ENCODE peak calls at places on chromosomes 16 and 17, in nine cellular contexts. R, V, Q, A, D, B, S, K and E are unnamed samples.

GRCh38 chr17:1979182-1979980 is 45.8 kb downstream of the RTN4RL1 start:
- DNase-seq in R (no peak), V (no peak), Q (no peak), A (no peak), D (no peak), B (no peak), S (no peak), K (no peak), E (no peak)

GRCh38 chr17:6496636-6497441 is 52.6 kb downstream of the PIMREG start:
- DNase-seq in R (peak; percentile 55), V (no peak), Q (no peak), A (no peak), D (no peak), B (no peak), S (no peak), K (no peak), E (no peak)

GRCh38 chr17:237406-237955 is 56.0 kb upstream of the DOC2B start:
- DNase-seq in R (no peak), V (no peak), Q (no peak), A (no peak), D (no peak), B (no peak), S (no peak), K (no peak), E (peak; percentile 81)

GRCh38 chr16:29029168-29029994 is 44.5 kb downstream of the LAT start:
- DNase-seq in R (peak; percentile 38), V (no peak), Q (peak; percentile 98), A (peak; percentile 91), D (peak; percentile 86), B (no peak), S (peak; percentile 50), K (peak; percentile 68), E (peak; percentile 45)

GRCh38 chr16:49587051-49587450 is 213.4 kb downstream of the C16orf78 start:
- DNase-seq in R (no peak), V (no peak), Q (no peak), A (no peak), D (no peak), B (no peak), S (no peak), K (no peak), E (peak; percentile 53)

GRCh38 chr17:40323731-40324650 is 15.0 kb downstream of the RARA start:
- DNase-seq in R (no peak), V (peak; percentile 59), Q (no peak), A (no peak), D (peak; percentile 35), B (no peak), S (no peak), K (no peak), E (peak; percentile 93)

GRCh38 chr16:27326738-27327585 is 13.2 kb downstream of the IL4R start:
- DNase-seq in R (peak; percentile 47), V (peak; percentile 78), Q (peak; percentile 93), A (peak; percentile 97), D (peak; percentile 88), B (peak; percentile 95), S (no peak), K (peak; percentile 85), E (peak; percentile 96)

GRCh38 chr17:50976951-50977472 is 110.9 kb upstream of the TOB1 start:
- DNase-seq in R (no peak), V (no peak), Q (no peak), A (no peak), D (no peak), B (no peak), S (no peak), K (no peak), E (no peak)

GRCh38 chr16:67868290-67868689 is 4.6 kb upstream of the EDC4 start:
- DNase-seq in R (no peak), V (no peak), Q (no peak), A (no peak), D (no peak), B (no peak), S (no peak), K (no peak), E (no peak)

GRCh38 chr17:38430316-38430715 is 2.1 kb downstream of the ARHGAP23 start:
- DNase-seq in R (no peak), V (no peak), Q (no peak), A (no peak), D (no peak), B (no peak), S (no peak), K (no peak), E (no peak)

GRCh38 chr16:88507231-88507743 is 54.2 kb downstream of the ZFPM1 start:
- DNase-seq in R (no peak), V (no peak), Q (no peak), A (peak; percentile 54), D (peak; percentile 7), B (no peak), S (no peak), K (no peak), E (no peak)

GRCh38 chr16:56807011-56807675 is 57.9 kb upstream of the SLC12A3 start:
- DNase-seq in R (no peak), V (no peak), Q (no peak), A (no peak), D (peak; percentile 70), B (no peak), S (no peak), K (no peak), E (no peak)

GRCh38 chr16:72901012-72901411 is 146.9 kb downstream of the ZFHX3 start:
- DNase-seq in R (no peak), V (no peak), Q (no peak), A (no peak), D (no peak), B (no peak), S (no peak), K (no peak), E (no peak)

GRCh38 chr17:43170766-43171681 is at the start of gene NBR1:
- DNase-seq in R (peak; percentile 90), V (peak; percentile 98), Q (peak; percentile 97), A (peak; percentile 99), D (peak; percentile 93), B (peak; percentile 98), S (peak; percentile 94), K (peak; percentile 97), E (peak; percentile 99)
- TF ChIP-seq CTCF in R (no peak), V (no peak), Q (peak; percentile 39), A (no peak), D (no peak), B (peak; percentile 25), S (peak; percentile 26), K (no peak), E (no peak)

GRCh38 chr16:54283735-54284318 is 2.8 kb downstream of the IRX3 start:
- DNase-seq in R (peak; percentile 19), V (no peak), Q (no peak), A (peak; percentile 67), D (no peak), B (no peak), S (no peak), K (no peak), E (no peak)

GRCh38 chr16:54282923-54283734 is 3.5 kb downstream of the IRX3 start:
- DNase-seq in R (no peak), V (no peak), Q (no peak), A (peak; percentile 18), D (no peak), B (no peak), S (no peak), K (no peak), E (no peak)

GRCh38 chr16:54285414-54286066 is 1.0 kb downstream of the IRX3 start:
- DNase-seq in R (peak; percentile 40), V (no peak), Q (no peak), A (peak; percentile 60), D (no peak), B (no peak), S (no peak), K (peak; percentile 45), E (peak; percentile 93)

GRCh38 chr16:54284931-54285413 is 1.6 kb downstream of the IRX3 start:
- DNase-seq in R (peak; percentile 45), V (no peak), Q (no peak), A (peak; percentile 49), D (no peak), B (no peak), S (no peak), K (no peak), E (no peak)

GRCh38 chr16:54284319-54284930 is 2.2 kb downstream of the IRX3 start:
- DNase-seq in R (peak; percentile 54), V (no peak), Q (no peak), A (no peak), D (no peak), B (no peak), S (no peak), K (peak; percentile 60), E (peak; percentile 87)
- TF ChIP-seq CTCF in R (no peak), V (no peak), Q (no peak), A (no peak), D (no peak), B (no peak), S (no peak), K (no peak), E (no peak)

DNA sequence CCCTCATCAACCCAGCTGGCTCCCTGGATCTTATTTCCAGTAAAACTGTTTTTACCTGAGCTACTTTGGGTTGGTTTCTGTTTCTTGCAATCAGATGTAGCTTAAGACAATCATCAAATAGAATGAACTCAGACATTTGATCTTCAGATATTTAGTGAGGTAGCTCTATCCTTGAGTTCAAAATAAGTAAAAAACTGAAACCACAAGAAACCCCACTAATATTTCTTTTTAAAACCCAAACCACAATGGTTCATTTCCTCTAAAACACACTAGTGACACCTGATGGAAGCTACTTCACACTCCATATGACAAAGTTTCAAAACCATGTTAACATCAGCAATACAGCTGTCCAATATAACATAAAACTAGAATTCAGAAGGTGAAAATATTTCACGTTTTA is 37.8 kb downstream of the CACNG1 start:
- DNase-seq in R (no peak), V (no peak), Q (no peak), A (no peak), D (no peak), B (no peak), S (no peak), K (no peak), E (no peak)
- TF ChIP-seq CTCF in R (no peak), V (no peak), Q (no peak), A (no peak), D (peak; percentile 39), B (no peak), S (peak; percentile 29), K (no peak), E (no peak)

GRCh38 chr16:54407596-54407995 is 121.0 kb upstream of the IRX3 start:
- DNase-seq in R (no peak), V (no peak), Q (peak; percentile 6), A (peak; percentile 38), D (no peak), B (no peak), S (no peak), K (no peak), E (no peak)

GRCh38 chr16:54412777-54413455 is 126.3 kb upstream of the IRX3 start:
- DNase-seq in R (no peak), V (no peak), Q (no peak), A (no peak), D (no peak), B (no peak), S (no peak), K (no peak), E (no peak)

GRCh38 chr16:54414671-54415070 is 128.1 kb upstream of the IRX3 start:
- DNase-seq in R (no peak), V (no peak), Q (no peak), A (no peak), D (no peak), B (no peak), S (no peak), K (no peak), E (no peak)

GRCh38 chr16:54411555-54411954 is 125.0 kb upstream of the IRX3 start:
- DNase-seq in R (no peak), V (no peak), Q (no peak), A (no peak), D (no peak), B (peak; percentile 63), S (no peak), K (no peak), E (no peak)

GRCh38 chr16:54409982-54410381 is 123.4 kb upstream of the IRX3 start:
- DNase-seq in R (no peak), V (no peak), Q (no peak), A (no peak), D (no peak), B (no peak), S (no peak), K (no peak), E (no peak)
- TF ChIP-seq CTCF in R (no peak), V (no peak), Q (no peak), A (no peak), D (no peak), B (no peak), S (no peak), K (no peak), E (no peak)